ENCODE peak calls at places on chromosomes 11 and 22, in nine cellular contexts. E is ecto neural progenitor cell; S is A549; R is kidney; C is effector CD4-positive, alpha-beta T cell; X is astrocyte; T is body of pancreas; G is NCI-H345; H is endothelial cell. I is an unnamed sample.
A peak's percentile ranks its signal among the peaks of the same experiment; 100 is the strongest.

GRCh38 chr11:80034801-80035200 is 594.0 kb upstream of the TENM4 start:
- DNase-seq in E (no peak), S (no peak), R (no peak), C (no peak), X (no peak), T (no peak), G (no peak), H (no peak), I (no peak)

GRCh38 chr22:46355369-46355995 is 20.0 kb downstream of the TRMU start:
- DNase-seq in E (peak; percentile 86), S (peak; percentile 59), R (peak; percentile 81), C (peak; percentile 34), X (peak; percentile 30), T (peak; percentile 75), G (peak; percentile 30), H (peak; percentile 83), I (peak; percentile 86)

GRCh38 chr11:70025308-70025707 is 52.8 kb upstream of the ANO1 start:
- DNase-seq in E (no peak), S (no peak), R (no peak), C (no peak), X (no peak), T (no peak), G (no peak), H (no peak), I (no peak)

GRCh38 chr22:32990187-32990586 is 68.0 kb downstream of the SYN3 start:
- DNase-seq in E (no peak), S (no peak), R (no peak), C (no peak), X (no peak), T (no peak), G (no peak), H (no peak), I (no peak)

GRCh38 chr22:47022075-47022473 is 259.6 kb downstream of the TBC1D22A start:
- DNase-seq in E (no peak), S (no peak), R (no peak), C (no peak), X (no peak), T (no peak), G (no peak), H (no peak), I (no peak)

GRCh38 chr11:65885231-65885630 is 3.0 kb downstream of the FIBP start:
- DNase-seq in E (no peak), S (no peak), R (peak; percentile 60), C (no peak), X (no peak), T (no peak), G (no peak), H (no peak), I (peak; percentile 54)

GRCh38 chr11:117868815-117869642 is 7.4 kb downstream of the FXYD6 start:
- DNase-seq in E (no peak), S (no peak), R (no peak), C (no peak), X (no peak), T (no peak), G (peak; percentile 52), H (no peak), I (no peak)

GRCh38 chr11:84747871-84748270 is 879.3 kb downstream of the DLG2 start:
- DNase-seq in E (no peak), S (no peak), R (peak; percentile 4), C (no peak), X (no peak), T (no peak), G (no peak), H (no peak), I (no peak)

GRCh38 chr11:19093976-19094375 is 23.0 kb upstream of the ZDHHC13 start:
- DNase-seq in E (no peak), S (no peak), R (no peak), C (no peak), X (peak; percentile 73), T (no peak), G (no peak), H (no peak), I (no peak)

GRCh38 chr11:130546901-130547694 is 98.7 kb downstream of the ADAMTS15 start:
- DNase-seq in E (no peak), S (no peak), R (no peak), C (no peak), X (no peak), T (no peak), G (no peak), H (no peak), I (no peak)

GRCh38 chr11:43518407-43519165 is 159.9 kb downstream of the TTC17 start:
- DNase-seq in E (no peak), S (no peak), R (no peak), C (no peak), X (no peak), T (no peak), G (no peak), H (no peak), I (no peak)

GRCh38 chr22:20459862-20460261 is 22.2 kb upstream of the SCARF2 start:
- DNase-seq in E (no peak), S (no peak), R (peak; percentile 54), C (no peak), X (no peak), T (no peak), G (no peak), H (no peak), I (no peak)